ENCODE peak calls at places on chromosomes 16 and 17, in ten cellular contexts. Z, K, I, O, B, L, A, E, U and F are unnamed samples.

GRCh38 chr16:66275795-66276428 is 90.6 kb upstream of the CDH5 start:
- DNase-seq in E (no peak), K (peak), I (peak), A (peak), Z (no peak), U (peak), L (no peak), B (peak), O (peak), F (no peak)

GRCh38 chr16:66493490-66494401 is 56.2 kb downstream of the TK2 start:
- DNase-seq in Z (no peak), O (no peak), U (no peak), E (no peak), L (no peak), A (no peak), K (no peak), I (no peak), B (no peak), F (no peak)

GRCh38 chr17:68821860-68822693 is 133.1 kb downstream of the ABCA8 start:
- DNase-seq in B (no peak), L (peak), K (no peak), I (peak), A (peak), Z (no peak), E (no peak), O (peak), U (no peak), F (no peak)

GRCh38 chr16:4345439-4346204 is 5.5 kb downstream of the PAM16 start:
- DNase-seq in I (no peak), O (no peak), U (no peak), K (no peak), B (no peak), A (no peak), E (no peak), L (no peak), Z (no peak), F (no peak)

GRCh38 chr16:81745704-81746558 is 33.2 kb upstream of the PLCG2 start:
- DNase-seq in K (peak), A (peak), O (peak), Z (peak), L (no peak), E (peak), U (peak), I (peak), B (no peak), F (no peak)

GRCh38 chr16:10949424-10949970 is 5.1 kb downstream of the CLEC16A start:
- DNase-seq in L (no peak), A (peak), I (peak), U (peak), Z (no peak), K (peak), E (no peak), B (peak), O (peak), F (no peak)

GRCh38 chr16:77951788-77952187 is 70.6 kb upstream of the CLEC3A start:
- DNase-seq in U (no peak), Z (no peak), I (no peak), O (no peak), A (no peak), L (no peak), B (no peak), K (peak), E (no peak), F (no peak)

GRCh38 chr17:19973146-19973545 is 4.5 kb downstream of the AKAP10 start:
- DNase-seq in L (no peak), B (no peak), K (no peak), A (no peak), E (no peak), O (no peak), I (no peak), Z (no peak), U (no peak), F (no peak)

GRCh38 chr16:65875362-65876199 is 490.9 kb upstream of the CDH5 start:
- DNase-seq in K (peak), U (no peak), I (peak), L (no peak), E (no peak), A (no peak), O (peak), B (no peak), Z (no peak), F (no peak)

GRCh38 chr16:70725912-70726828 is 40.3 kb upstream of the MTSS2 start:
- DNase-seq in L (no peak), E (no peak), I (no peak), A (no peak), Z (peak), U (peak), K (no peak), B (no peak), O (no peak), F (no peak)

GRCh38 chr17:40121191-40121885 is 433 bp upstream of the MSL1 start:
- DNase-seq in A (peak), K (peak), O (peak), U (peak), L (no peak), Z (peak), B (no peak), I (no peak), E (no peak), F (no peak)

GRCh38 chr17:65231662-65232335 is 94.6 kb downstream of the RGS9 start:
- DNase-seq in K (peak), L (peak), E (no peak), A (peak), Z (peak), I (peak), B (peak), O (peak), U (peak), F (no peak)

GRCh38 chr17:69501591-69502468 is 87.3 kb downstream of the MAP2K6 start:
- DNase-seq in B (no peak), L (peak), U (peak), I (peak), K (peak), E (no peak), O (peak), Z (peak), A (no peak), F (peak)

GRCh38 chr17:38604479-38605229 is 1.1 kb downstream of the SRCIN1 start:
- DNase-seq in O (no peak), E (no peak), L (no peak), I (no peak), A (no peak), Z (no peak), B (no peak), K (peak), U (no peak), F (no peak)

GRCh38 chr16:16004314-16004749 is 54.9 kb downstream of the ABCC1 start:
- DNase-seq in K (no peak), B (no peak), U (no peak), Z (no peak), A (no peak), L (peak), I (peak), O (peak), E (no peak), F (no peak)

GRCh38 chr17:62616993-62617893 is 10.2 kb upstream of the MRC2 start:
- DNase-seq in E (no peak), O (peak), U (no peak), A (no peak), B (no peak), I (no peak), Z (no peak), L (no peak), K (peak), F (no peak)

GRCh38 chr16:78256686-78257375 is 157.4 kb downstream of the WWOX start:
- DNase-seq in I (no peak), L (no peak), U (no peak), Z (no peak), A (no peak), B (no peak), K (no peak), O (no peak), E (no peak), F (no peak)

GRCh38 chr16:87653234-87653633 is 50.9 kb downstream of the JPH3 start:
- DNase-seq in U (no peak), K (no peak), O (peak), E (no peak), B (no peak), I (no peak), L (no peak), A (no peak), Z (no peak), F (no peak)

GRCh38 chr16:82784567-82784956 is 157.8 kb downstream of the CDH13 start:
- DNase-seq in L (no peak), K (no peak), I (no peak), O (no peak), Z (no peak), U (no peak), B (no peak), A (no peak), E (no peak), F (no peak)

GRCh38 chr17:70767102-70767701 is 597.9 kb downstream of the KCNJ2 start:
- DNase-seq in U (no peak), E (no peak), A (peak), K (peak), L (peak), Z (no peak), B (no peak), I (peak), O (peak), F (no peak)

GRCh38 chr17:1929896-1930750 is 95.0 kb downstream of the RTN4RL1 start:
- DNase-seq in K (peak), O (no peak), L (no peak), I (no peak), B (no peak), Z (no peak), A (no peak), U (no peak), E (no peak), F (no peak)

GRCh38 chr17:80146121-80147034 is 550 bp downstream of the EIF4A3 start:
- DNase-seq in A (no peak), Z (peak), U (no peak), B (no peak), O (peak), L (no peak), E (no peak), I (no peak), K (peak), F (no peak)
- H3K27ac ChIP-seq in A (peak), Z (peak), U (peak), B (peak), O (peak), L (peak), E (peak), I (peak), K (no peak), F (peak)

DNA sequence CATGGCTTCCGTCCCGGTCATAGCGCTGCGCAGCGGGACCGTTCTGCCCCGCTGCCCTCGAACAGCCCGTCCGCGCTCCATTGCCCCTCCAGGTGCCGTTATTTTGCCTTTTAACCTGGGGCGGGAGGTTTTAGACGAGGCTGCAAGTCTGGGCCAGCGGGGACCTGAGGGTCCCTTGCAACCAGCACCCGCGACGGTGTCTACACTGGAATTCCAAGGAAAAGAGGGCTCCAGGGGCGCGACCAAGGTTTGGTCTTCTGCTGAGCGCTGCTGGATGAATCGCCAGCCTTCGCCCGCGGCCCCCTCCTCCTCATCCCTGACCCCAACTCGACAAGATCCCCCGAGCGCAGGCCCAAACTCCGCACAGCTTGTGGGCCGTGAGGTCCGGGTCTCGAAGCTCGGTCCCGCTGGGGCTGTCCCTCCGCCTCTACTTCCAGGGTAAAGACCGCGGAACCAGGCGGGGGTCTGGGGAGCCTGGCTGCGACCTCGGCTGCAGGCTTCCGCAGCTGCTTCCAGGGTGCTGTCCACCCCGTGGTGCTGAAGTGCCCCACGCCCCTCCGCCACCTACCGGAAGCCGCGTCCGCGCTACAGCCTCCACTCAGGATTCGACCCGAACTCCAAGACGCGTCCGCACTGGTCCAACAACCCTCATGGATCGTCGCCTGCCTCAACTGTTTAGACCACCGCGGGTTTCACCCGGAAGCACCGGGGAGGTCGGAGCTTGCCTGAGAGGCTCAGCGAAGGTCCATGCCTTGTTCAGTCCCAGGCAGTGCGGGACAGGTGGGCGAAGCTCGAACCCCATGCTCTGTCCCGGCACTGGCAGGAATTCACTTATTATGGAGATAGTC is 10.1 kb upstream of the CA4 start:
- DNase-seq in A (peak), B (no peak), E (no peak), Z (peak), I (peak), L (peak), U (peak), O (peak), K (peak), F (no peak)
- H3K27ac ChIP-seq in A (no peak), B (no peak), E (no peak), Z (no peak), I (no peak), L (no peak), U (no peak), O (no peak), K (no peak), F (no peak)

GRCh38 chr16:19560078-19560477 is 4.6 kb downstream of the VPS35L start:
- DNase-seq in Z (no peak), E (no peak), A (no peak), I (no peak), O (no peak), K (no peak), B (no peak), U (no peak), L (no peak), F (no peak)

GRCh38 chr16:19555186-19555937 is at the start of gene VPS35L:
- DNase-seq in E (peak), K (peak), O (peak), I (peak), B (peak), U (peak), A (peak), L (peak), Z (peak), F (peak)

GRCh38 chr16:19559242-19559910 is 3.9 kb downstream of the VPS35L start:
- DNase-seq in B (no peak), Z (no peak), L (peak), I (peak), U (no peak), A (peak), O (peak), K (peak), E (no peak), F (peak)

DNA sequence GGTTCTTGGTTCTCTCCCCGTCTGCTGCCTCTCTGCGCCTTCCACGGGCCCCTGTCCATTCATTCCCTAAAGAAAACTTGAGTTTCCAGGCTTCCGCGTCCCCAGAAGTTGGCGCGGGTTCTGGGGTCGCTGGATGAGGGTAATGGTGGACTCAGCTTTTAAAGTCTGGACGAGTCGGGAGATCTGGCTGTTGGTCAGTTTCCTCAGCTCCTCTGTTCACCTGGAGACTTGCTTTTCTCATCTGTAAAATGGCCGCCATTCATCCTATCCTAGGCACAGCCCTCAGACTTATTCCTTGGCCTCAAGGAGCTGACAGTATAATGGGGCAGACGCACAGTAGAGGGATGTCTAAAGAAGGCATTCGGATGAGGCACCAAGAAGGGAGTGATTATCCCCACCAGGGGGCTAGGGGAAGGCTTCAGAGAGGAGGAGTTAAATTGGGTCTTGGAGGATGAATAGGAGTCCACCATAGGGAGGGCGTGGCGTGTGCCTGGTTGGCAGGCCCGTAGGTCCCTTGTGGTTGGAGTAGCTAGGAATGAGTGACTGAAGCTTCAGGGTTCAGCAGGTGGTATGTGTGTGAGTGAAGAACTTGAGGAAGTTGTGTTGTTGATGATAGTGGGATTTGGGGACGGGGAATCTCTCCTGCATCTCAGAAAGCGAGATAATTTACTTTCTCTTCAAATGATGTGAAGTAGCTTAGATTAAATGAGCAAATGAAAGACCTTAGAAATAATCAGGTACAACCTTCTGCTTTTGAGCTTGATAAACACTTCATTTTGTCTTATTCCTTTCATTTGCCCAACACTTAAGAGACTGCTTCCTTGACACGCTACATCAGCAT is 655 bp downstream of the VPS35L start:
- DNase-seq in E (no peak), L (no peak), A (no peak), O (peak), B (peak), U (peak), K (peak), I (peak), Z (no peak), F (no peak)
- H3K27ac ChIP-seq in E (peak), L (peak), A (no peak), O (peak), B (peak), U (peak), K (peak), I (peak), Z (peak), F (no peak)

GRCh38 chr16:29154100-29154499 is 169.2 kb downstream of the LAT start:
- DNase-seq in K (no peak), E (no peak), Z (peak), O (no peak), A (no peak), B (no peak), U (no peak), I (no peak), L (no peak), F (no peak)

GRCh38 chr16:29147710-29148425 is 163.0 kb downstream of the LAT start:
- DNase-seq in O (no peak), U (no peak), I (no peak), A (no peak), B (no peak), K (no peak), Z (peak), E (no peak), L (no peak), F (no peak)

GRCh38 chr16:29151317-29151716 is 166.5 kb downstream of the LAT start:
- DNase-seq in K (no peak), L (no peak), B (no peak), A (no peak), E (no peak), O (no peak), Z (no peak), U (no peak), I (no peak), F (no peak)

GRCh38 chr16:29146266-29146665 is 161.4 kb downstream of the LAT start:
- DNase-seq in B (no peak), U (no peak), I (no peak), Z (no peak), E (no peak), L (no peak), K (no peak), A (no peak), O (no peak), F (no peak)

DNA sequence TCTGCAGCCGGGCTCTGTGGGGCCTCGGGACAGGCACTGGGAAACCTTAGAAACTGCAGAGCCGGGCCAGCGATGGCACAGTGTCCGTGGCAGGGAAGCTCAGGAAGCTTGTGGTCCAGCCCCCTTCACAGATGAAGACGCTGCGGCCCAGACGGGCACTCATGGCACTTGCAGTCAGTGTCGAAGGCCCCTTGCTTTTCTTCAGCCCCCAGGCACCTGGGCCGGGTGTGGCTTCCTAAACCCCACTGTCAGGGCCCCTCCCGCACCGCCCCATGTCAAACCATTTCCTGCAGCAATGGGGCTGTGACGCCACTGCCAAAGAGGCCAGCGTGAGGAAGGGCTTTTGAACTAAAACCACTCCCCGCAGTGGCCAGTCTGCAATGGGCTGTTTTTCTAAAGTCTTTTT is 164.0 kb downstream of the LAT start:
- DNase-seq in A (no peak), O (no peak), Z (peak), B (no peak), I (no peak), E (no peak), L (no peak), K (no peak), U (peak), F (no peak)
- H3K27ac ChIP-seq in A (no peak), O (no peak), Z (no peak), B (no peak), I (no peak), E (no peak), L (no peak), K (no peak), U (peak), F (no peak)

DNA sequence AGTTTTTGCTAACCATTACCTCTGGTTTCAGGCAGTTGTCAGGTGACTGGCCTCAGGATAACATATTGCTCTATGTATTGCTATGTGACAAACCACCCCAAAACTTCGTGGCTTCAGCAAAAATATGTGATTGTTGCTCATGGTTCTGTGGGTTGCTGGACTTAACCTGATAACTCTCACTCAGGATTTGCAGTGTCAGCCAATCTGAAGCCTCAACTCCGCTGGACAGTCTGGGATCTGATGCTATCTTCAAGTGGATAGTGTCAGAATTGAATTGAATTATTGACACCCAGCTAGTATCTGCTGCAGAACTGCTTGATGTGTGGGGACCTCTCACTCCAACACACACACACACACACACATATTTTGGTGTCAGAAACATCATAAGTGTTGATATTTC is 34.7 kb upstream of the GUCY2D start:
- DNase-seq in Z (no peak), E (no peak), U (no peak), B (no peak), I (no peak), K (no peak), L (no peak), A (no peak), O (no peak), F (no peak)
- H3K27ac ChIP-seq in Z (no peak), E (no peak), U (no peak), B (no peak), I (no peak), K (no peak), L (no peak), A (no peak), O (no peak), F (no peak)

GRCh38 chr16:14502932-14503741 is 126.9 kb downstream of the PARN start:
- DNase-seq in E (no peak), Z (no peak), A (peak), I (peak), L (peak), K (no peak), U (no peak), B (no peak), O (peak), F (no peak)
- H3K27ac ChIP-seq in E (peak), Z (peak), A (peak), I (peak), L (peak), K (no peak), U (no peak), B (no peak), O (no peak), F (no peak)

DNA sequence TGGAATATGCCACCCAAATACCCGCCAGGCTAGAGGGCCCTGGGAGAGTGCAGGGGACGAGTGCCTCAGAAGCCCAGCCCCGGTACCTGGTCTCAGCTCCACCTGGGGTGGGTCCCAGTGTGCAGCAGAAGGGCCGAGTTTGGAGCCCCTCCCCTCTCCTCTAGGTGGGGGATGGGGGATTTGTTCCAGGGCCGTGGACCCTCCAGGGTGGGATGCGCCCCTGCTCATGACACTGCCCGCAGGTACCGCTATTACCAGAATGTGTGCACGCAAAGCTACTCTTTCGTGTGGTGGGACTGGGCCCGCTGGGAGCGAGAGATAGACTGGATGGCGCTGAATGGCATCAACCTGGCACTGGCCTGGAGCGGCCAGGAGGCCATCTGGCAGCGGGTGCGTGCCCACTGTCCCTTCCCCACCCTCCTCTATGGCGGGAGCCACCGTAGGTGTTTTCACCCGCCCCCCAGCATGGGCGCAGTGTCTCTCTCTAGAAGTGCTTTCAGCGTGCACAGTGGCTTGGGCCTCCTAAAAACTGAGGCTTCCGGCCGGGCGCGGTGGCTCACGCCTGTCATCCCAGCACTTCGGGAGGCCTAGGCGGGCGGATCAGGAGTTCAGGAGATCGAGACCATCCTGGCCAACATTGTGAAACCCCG is 1.2 kb downstream of the NAGLU start:
- DNase-seq in U (no peak), O (no peak), E (no peak), Z (no peak), L (no peak), A (no peak), I (no peak), K (no peak), B (no peak), F (no peak)
- H3K27ac ChIP-seq in U (peak), O (peak), E (peak), Z (peak), L (peak), A (no peak), I (no peak), K (no peak), B (no peak), F (no peak)